ENCODE peak calls at places on chromosome 18, in six cellular contexts. F is GM23338, E is SK-N-SH, S is transverse colon, W is H1, N is GM12865. I is an unnamed sample.

GRCh38 chr18:60350975-60351374 is 21.6 kb downstream of the MC4R start:
- DNase-seq in E (no peak), W (no peak), N (no peak), S (no peak), F (no peak), I (peak)

GRCh38 chr18:63307555-63308200 is 11.9 kb downstream of the BCL2 start:
- DNase-seq in F (no peak), S (no peak), W (no peak), E (peak), N (no peak), I (peak)

GRCh38 chr18:67599277-67599676 is 82.8 kb upstream of the DSEL start:
- DNase-seq in E (peak), F (no peak), W (no peak), S (no peak), N (no peak), I (peak)

GRCh38 chr18:13437801-13438506 is 219.4 kb downstream of the LDLRAD4 start:
- DNase-seq in F (no peak), E (no peak), W (no peak), S (peak), N (no peak), I (no peak)

GRCh38 chr18:46034230-46034629 is 37.8 kb downstream of the PSTPIP2 start:
- DNase-seq in F (no peak), N (no peak), W (no peak), S (no peak), E (no peak), I (peak)

GRCh38 chr18:59546164-59546563 is 151.1 kb downstream of the CCBE1 start:
- DNase-seq in S (no peak), E (no peak), F (no peak), W (no peak), N (peak), I (no peak)

GRCh38 chr18:11857177-11857887 is 6.1 kb downstream of the CHMP1B start:
- DNase-seq in E (no peak), S (peak), F (peak), N (no peak), W (no peak), I (peak)

GRCh38 chr18:7221424-7222155 is 9.3 kb upstream of the LRRC30 start:
- DNase-seq in E (peak), W (peak), F (peak), S (peak), N (peak), I (peak)

GRCh38 chr18:23131693-23132319 is 3.5 kb upstream of the CABLES1 start:
- DNase-seq in E (peak), F (peak), N (peak), S (peak), W (no peak), I (peak)

GRCh38 chr18:63949068-63949737 is at the start of gene HMSD:
- DNase-seq in W (peak), F (peak), N (peak), S (peak), E (peak), I (peak)

GRCh38 chr18:13003466-13003896 is 12.3 kb downstream of the CEP192 start:
- DNase-seq in S (no peak), W (peak), F (peak), N (peak), E (peak), I (peak)

GRCh38 chr18:23934252-23934651 is 80.3 kb upstream of the TTC39C start:
- DNase-seq in N (peak), W (no peak), S (no peak), E (no peak), F (no peak), I (no peak)

GRCh38 chr18:54776282-54776977 is 51.8 kb upstream of the RAB27B start:
- DNase-seq in S (no peak), F (no peak), N (peak), E (no peak), W (no peak), I (peak)

GRCh38 chr18:7102131-7102530 is 15.5 kb downstream of the LAMA1 start:
- DNase-seq in E (no peak), N (no peak), W (no peak), S (no peak), F (no peak), I (no peak)

GRCh38 chr18:13279181-13280065 is 60.9 kb downstream of the LDLRAD4 start:
- DNase-seq in S (no peak), N (peak), E (no peak), F (no peak), W (no peak), I (no peak)

GRCh38 chr18:54392621-54393023 is 34.9 kb downstream of the C18orf54 start:
- DNase-seq in S (no peak), F (peak), W (no peak), N (peak), E (peak), I (peak)

GRCh38 chr18:47174545-47175116 is 1.5 kb downstream of the IER3IP1 start:
- DNase-seq in S (no peak), W (no peak), N (no peak), E (no peak), F (peak), I (no peak)

GRCh38 chr18:65821890-65822289 is 71.1 kb downstream of the CDH7 start:
- DNase-seq in N (no peak), W (no peak), S (no peak), F (no peak), E (no peak), I (no peak)

GRCh38 chr18:12352188-12352587 is 24.8 kb downstream of the AFG3L2 start:
- DNase-seq in E (no peak), S (no peak), W (no peak), N (no peak), F (no peak), I (no peak)

GRCh38 chr18:6547476-6547875 is 132.8 kb upstream of the L3MBTL4 start:
- DNase-seq in N (no peak), S (no peak), E (no peak), W (no peak), F (no peak), I (no peak)

GRCh38 chr18:46214435-46214834 is 110.2 kb downstream of the HAUS1 start:
- DNase-seq in E (no peak), S (no peak), F (no peak), N (no peak), W (no peak), I (no peak)

GRCh38 chr18:24862225-24862893 is 401.9 kb downstream of the HRH4 start:
- DNase-seq in F (peak), W (peak), S (no peak), N (no peak), E (no peak), I (no peak)

GRCh38 chr18:58449366-58449935 is 179.4 kb downstream of the ALPK2 start:
- DNase-seq in N (no peak), W (no peak), F (no peak), E (no peak), S (no peak), I (no peak)

GRCh38 chr18:6729247-6730091 is at the start of gene ARHGAP28:
- DNase-seq in E (peak), S (peak), F (peak), W (peak), N (peak), I (peak)

GRCh38 chr18:26920644-26921043 is 55.1 kb upstream of the AQP4 start:
- DNase-seq in F (no peak), W (no peak), E (no peak), N (no peak), S (no peak), I (no peak)

GRCh38 chr18:14971461-14972185 is 223.7 kb downstream of the ANKRD30B start:
- DNase-seq in W (no peak), S (no peak), F (no peak), N (no peak), E (no peak), I (peak)

GRCh38 chr18:7273301-7273911 is 42.5 kb downstream of the LRRC30 start:
- DNase-seq in S (peak), W (no peak), N (no peak), E (no peak), F (no peak), I (peak)

GRCh38 chr18:11759456-11759855 is 70.4 kb downstream of the GNAL start:
- DNase-seq in E (no peak), W (no peak), S (no peak), N (no peak), F (no peak), I (no peak)

GRCh38 chr18:36203360-36203895 is 16.1 kb downstream of the MOCOS start:
- DNase-seq in S (no peak), E (no peak), W (no peak), F (peak), N (no peak), I (no peak)

GRCh38 chr18:21241224-21242131 is 554 bp upstream of the GREB1L start:
- DNase-seq in W (peak), F (peak), N (no peak), E (peak), S (peak), I (no peak)

GRCh38 chr18:79853303-79853992 is 55.7 kb downstream of the KCNG2 start:
- DNase-seq in W (peak), S (no peak), E (no peak), N (no peak), F (no peak), I (no peak)

DNA sequence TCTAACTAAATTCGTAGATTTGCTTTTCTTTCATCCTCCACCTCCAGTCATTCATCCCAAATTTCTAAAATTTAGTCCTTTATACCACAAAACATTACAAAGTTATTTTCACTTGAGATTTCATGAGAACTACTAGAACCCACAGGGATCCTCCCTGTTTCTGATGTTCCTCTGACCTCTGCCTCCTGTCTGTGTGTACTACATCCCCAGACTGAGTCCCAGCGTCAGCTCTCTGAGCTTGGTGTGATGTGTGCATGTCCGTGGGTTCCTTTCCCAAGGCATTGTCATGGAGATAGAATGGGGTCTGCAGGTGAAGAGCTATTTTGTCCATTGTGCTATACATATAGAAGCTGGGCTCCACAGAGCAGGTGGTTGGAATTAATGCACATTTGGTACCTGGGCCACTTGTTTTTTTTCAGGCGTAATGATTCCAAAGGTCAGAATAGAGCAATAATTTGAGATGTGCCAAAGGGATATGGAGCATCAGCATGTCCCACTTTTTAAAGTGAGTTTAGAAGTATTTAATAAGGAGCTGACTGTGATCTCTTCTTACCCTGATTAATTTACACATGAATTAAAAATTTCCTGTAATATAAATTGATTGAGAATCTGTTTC is 151.2 kb upstream of the BOD1L2 start:
- DNase-seq in W (no peak), E (peak), N (no peak), S (no peak), F (peak), I (no peak)
- TF ChIP-seq CTCF in W (peak), E (peak), N (no peak), S (no peak), F (peak), I (no peak)

DNA sequence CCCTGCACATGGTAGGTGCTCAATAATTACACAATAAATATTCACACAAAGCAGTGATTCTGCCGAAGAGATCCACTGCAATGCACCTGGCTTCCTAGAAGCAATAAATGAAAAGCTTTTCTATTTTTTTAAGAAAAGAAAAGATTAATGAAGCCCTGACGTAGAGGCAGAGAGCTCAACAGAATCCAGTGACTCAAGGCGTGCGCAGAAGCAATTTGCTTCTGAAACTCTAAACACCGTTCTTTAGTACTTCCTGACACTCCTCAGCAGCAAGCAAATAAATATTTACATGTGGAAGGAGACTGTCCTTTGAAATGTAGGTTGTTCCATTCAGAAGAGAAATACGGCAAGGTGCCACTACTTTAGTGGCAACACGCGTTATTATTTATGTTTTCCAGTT is 126.1 kb upstream of the ZNF516 start:
- DNase-seq in W (no peak), F (peak), N (no peak), S (no peak), E (no peak), I (peak)
- H3K4me3 ChIP-seq in W (peak), F (peak), N (no peak), S (peak), E (no peak), I (no peak)

GRCh38 chr18:34224423-34225217 is at the start of gene NOL4:
- DNase-seq in E (peak), F (peak), W (peak), N (peak), S (peak), I (no peak)
- TF ChIP-seq CTCF in E (no peak), F (peak), W (peak), N (peak), S (peak), I (no peak)

GRCh38 chr18:74804677-74805076 is 207.0 kb downstream of the ZNF407 start:
- DNase-seq in E (peak), S (no peak), W (no peak), F (peak), N (no peak), I (no peak)

GRCh38 chr18:74803117-74803516 is 205.4 kb downstream of the ZNF407 start:
- DNase-seq in F (peak), S (no peak), W (no peak), E (no peak), N (no peak), I (no peak)

GRCh38 chr18:74806700-74807416 is 209.2 kb downstream of the ZNF407 start:
- DNase-seq in E (no peak), S (no peak), F (no peak), W (no peak), N (peak), I (peak)

GRCh38 chr18:74806073-74806472 is 208.4 kb downstream of the ZNF407 start:
- DNase-seq in N (no peak), F (no peak), W (no peak), E (no peak), S (peak), I (no peak)

GRCh38 chr18:74803769-74804168 is 206.1 kb downstream of the ZNF407 start:
- DNase-seq in W (no peak), S (no peak), F (peak), E (no peak), N (no peak), I (no peak)
- H3K4me3 ChIP-seq in W (no peak), S (no peak), F (no peak), E (no peak), N (no peak), I (no peak)

DNA sequence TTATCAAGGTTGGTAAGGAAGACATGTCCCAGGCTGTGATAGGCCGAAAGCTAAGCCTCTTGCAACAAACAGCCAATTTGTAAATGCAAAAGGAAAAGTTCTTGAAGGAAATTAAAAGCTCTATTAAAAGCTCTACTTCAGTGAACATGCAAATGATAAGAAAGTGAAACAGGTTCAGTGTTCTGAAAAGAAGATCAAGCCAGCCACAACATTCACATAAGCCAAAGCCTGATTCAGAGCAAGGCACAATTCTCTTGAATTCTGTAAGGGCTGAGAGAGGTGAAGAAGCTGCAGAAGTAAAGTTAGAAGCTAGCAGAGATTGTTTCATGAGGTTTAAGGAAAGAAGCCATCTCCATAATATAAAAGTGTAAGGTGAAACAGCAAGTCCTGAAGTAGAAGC is 1259.5 kb upstream of the PIK3C3 start:
- DNase-seq in W (no peak), F (no peak), E (no peak), N (no peak), S (no peak), I (no peak)
- TF ChIP-seq CTCF in W (no peak), F (no peak), E (no peak), N (no peak), S (no peak), I (no peak)

GRCh38 chr18:9877655-9878014 is 8.1 kb upstream of the TXNDC2 start:
- DNase-seq in N (no peak), E (no peak), F (no peak), S (no peak), W (no peak), I (no peak)
- H3K4me3 ChIP-seq in N (no peak), E (peak), F (no peak), S (no peak), W (no peak), I (peak)

GRCh38 chr18:32189723-32190591 is at the start of gene MEP1B:
- DNase-seq in W (no peak), N (no peak), F (no peak), E (no peak), S (no peak), I (no peak)
- TF ChIP-seq CTCF in W (no peak), N (no peak), F (no peak), E (no peak), S (no peak), I (no peak)

GRCh38 chr18:31686572-31686971 is 2.2 kb upstream of the B4GALT6 start:
- DNase-seq in E (no peak), S (no peak), N (no peak), F (no peak), W (no peak), I (no peak)

GRCh38 chr18:31684279-31685096 is at the start of gene B4GALT6:
- DNase-seq in S (peak), W (peak), F (peak), N (peak), E (peak), I (peak)

GRCh38 chr18:31683106-31683505 is 1.3 kb downstream of the B4GALT6 start:
- DNase-seq in F (no peak), N (no peak), W (no peak), S (no peak), E (no peak), I (no peak)

GRCh38 chr18:31685097-31686082 is 1.0 kb upstream of the B4GALT6 start:
- DNase-seq in E (peak), S (peak), W (peak), F (peak), N (peak), I (peak)

DNA sequence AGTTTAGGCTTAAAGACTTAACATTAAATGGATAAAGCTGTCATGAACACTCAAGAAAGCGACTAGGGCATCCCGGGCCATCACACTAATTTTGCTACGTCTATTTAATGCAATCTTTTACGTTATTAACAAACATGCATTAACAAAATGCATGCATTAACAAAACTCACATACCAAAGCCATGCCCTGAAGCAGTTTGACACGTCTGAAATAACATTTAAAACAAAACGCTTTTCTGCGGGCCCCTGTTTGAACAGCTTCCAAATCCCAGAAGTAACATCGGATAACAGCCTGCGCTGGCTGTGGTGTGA is 458 bp downstream of the B4GALT6 start:
- DNase-seq in S (no peak), W (no peak), F (no peak), E (no peak), N (no peak), I (no peak)
- H3K4me3 ChIP-seq in S (peak), W (peak), F (peak), E (peak), N (peak), I (peak)